ENCODE peak calls at places on chromosomes 3 and 15, in eight cellular contexts. H is GM03348; N is fibroblast of lung; O is activated effector memory CD4-positive, alpha-beta T cell treated with Interleukin-2 at 50 U/mL for 16 hours; G is ovary; T is heart left ventricle; S is small intestine; W is A172. A is an unnamed sample.

GRCh38 chr3:139295040-139295439 is 48.8 kb upstream of the MRPS22 start:
- DNase-seq in G (no peak), N (no peak), H (peak), T (no peak), O (no peak), W (no peak), S (no peak), A (no peak)

GRCh38 chr15:22786868-22787698 is 639 bp downstream of the NIPA1 start:
- DNase-seq in O (peak), W (no peak), N (peak), H (peak), T (peak), S (peak), G (no peak), A (no peak)

GRCh38 chr3:18968120-18968519 is 180.2 kb upstream of the KCNH8 start:
- DNase-seq in W (no peak), G (no peak), S (no peak), T (no peak), H (no peak), O (no peak), N (no peak), A (no peak)

GRCh38 chr3:179666436-179667035 is 13.7 kb downstream of the USP13 start:
- DNase-seq in T (peak), N (peak), W (no peak), H (no peak), G (peak), O (no peak), S (no peak), A (no peak)

GRCh38 chr3:55588120-55588765 is 101.1 kb upstream of the WNT5A start:
- DNase-seq in H (no peak), S (no peak), N (no peak), T (no peak), G (no peak), O (no peak), W (no peak), A (no peak)

GRCh38 chr15:72116680-72117447 is 1.1 kb downstream of the MYO9A start:
- DNase-seq in O (no peak), H (no peak), W (no peak), T (peak), G (no peak), N (peak), S (peak), A (peak)

GRCh38 chr15:62035256-62035908 is 24.9 kb downstream of the VPS13C start:
- DNase-seq in H (peak), T (no peak), G (no peak), O (no peak), W (peak), S (no peak), N (peak), A (no peak)

GRCh38 chr3:38610934-38611333 is 38.6 kb downstream of the SCN5A start:
- DNase-seq in H (no peak), G (peak), W (no peak), N (no peak), S (no peak), T (no peak), O (no peak), A (no peak)

GRCh38 chr3:133130168-133130567 is 92.0 kb downstream of the TMEM108 start:
- DNase-seq in N (peak), W (no peak), O (no peak), G (no peak), S (no peak), T (no peak), H (peak), A (no peak)

GRCh38 chr3:71225285-71225684 is 358.2 kb downstream of the FOXP1 start:
- DNase-seq in W (no peak), H (no peak), O (no peak), N (no peak), G (no peak), T (no peak), S (no peak), A (no peak)

GRCh38 chr15:52783929-52784798 is 6.0 kb downstream of the ONECUT1 start:
- DNase-seq in H (peak), S (no peak), T (no peak), O (no peak), G (no peak), W (no peak), N (no peak), A (no peak)

GRCh38 chr15:66287461-66288055 is 5.8 kb upstream of the DIS3L start:
- DNase-seq in H (peak), N (no peak), S (peak), W (peak), G (no peak), T (no peak), O (no peak), A (no peak)

GRCh38 chr3:112302881-112303761 is 9.1 kb upstream of the SLC9C1 start:
- DNase-seq in N (peak), S (no peak), G (no peak), T (no peak), O (no peak), H (no peak), W (no peak), A (no peak)

GRCh38 chr3:48456466-48456865 is 9.9 kb downstream of the ATRIP start:
- DNase-seq in S (no peak), O (no peak), G (no peak), N (no peak), H (no peak), W (no peak), T (no peak), A (no peak)

GRCh38 chr3:145739926-145740325 is 421.1 kb downstream of the PLOD2 start:
- DNase-seq in O (no peak), T (no peak), H (no peak), N (peak), S (no peak), W (no peak), G (no peak), A (no peak)

GRCh38 chr15:64288577-64288976 is 67.4 kb downstream of the CSNK1G1 start:
- DNase-seq in N (peak), W (no peak), S (no peak), O (no peak), T (no peak), H (no peak), G (no peak), A (no peak)

GRCh38 chr15:43538091-43538490 is 20.7 kb downstream of the MAP1A start:
- DNase-seq in T (no peak), S (no peak), G (no peak), O (no peak), W (no peak), H (no peak), N (no peak), A (no peak)

GRCh38 chr3:150097588-150097890 is 126.8 kb upstream of the PFN2 start:
- DNase-seq in N (peak), W (peak), O (no peak), S (no peak), T (no peak), G (no peak), H (peak), A (no peak)

GRCh38 chr15:32855942-32856341 is 138.1 kb downstream of the GREM1 start:
- DNase-seq in W (peak), T (no peak), G (no peak), H (peak), N (peak), S (no peak), O (no peak), A (no peak)

GRCh38 chr3:119497824-119498187 is 541 bp upstream of the TIMMDC1 start:
- DNase-seq in S (peak), O (no peak), N (peak), G (peak), H (peak), T (peak), W (peak), A (no peak)

GRCh38 chr3:118171236-118171852 is 863.3 kb downstream of the IGSF11 start:
- DNase-seq in W (no peak), G (no peak), T (no peak), H (no peak), S (no peak), N (no peak), O (no peak), A (no peak)

GRCh38 chr3:105473521-105474223 is 107.0 kb downstream of the ALCAM start:
- DNase-seq in G (no peak), H (peak), W (peak), S (no peak), N (peak), O (no peak), T (no peak), A (no peak)

GRCh38 chr3:55484191-55484644 is 2.9 kb downstream of the WNT5A start:
- DNase-seq in G (peak), N (peak), H (no peak), S (no peak), T (no peak), W (no peak), O (no peak), A (no peak)

GRCh38 chr15:55789066-55789660 is 46.2 kb upstream of the PRTG start:
- DNase-seq in T (peak), O (peak), H (no peak), G (no peak), S (peak), W (no peak), N (no peak), A (peak)

GRCh38 chr3:61830111-61830400 is 268.7 kb downstream of the PTPRG start:
- DNase-seq in S (no peak), H (no peak), W (no peak), N (peak), G (no peak), O (no peak), T (no peak), A (no peak)

GRCh38 chr15:78070049-78070698 is 7.3 kb downstream of the TBC1D2B start:
- DNase-seq in W (no peak), S (no peak), H (no peak), G (no peak), T (peak), O (no peak), N (no peak), A (no peak)

GRCh38 chr3:100144255-100144866 is 30.1 kb upstream of the FILIP1L start:
- DNase-seq in N (no peak), O (no peak), G (no peak), W (no peak), T (no peak), S (no peak), H (no peak), A (no peak)

GRCh38 chr15:67741313-67741712 is 84.0 kb upstream of the SKOR1 start:
- DNase-seq in T (no peak), W (peak), O (no peak), H (no peak), S (no peak), G (no peak), N (no peak), A (no peak)

GRCh38 chr3:9224490-9224889 is 25.0 kb downstream of the SRGAP3 start:
- DNase-seq in S (no peak), H (no peak), G (no peak), N (peak), W (peak), T (no peak), O (no peak), A (no peak)

GRCh38 chr3:66863205-66864135 is 134.6 kb upstream of the KBTBD8 start:
- DNase-seq in O (no peak), T (no peak), N (no peak), G (no peak), H (no peak), W (no peak), S (no peak), A (no peak)